ENCODE peak calls at places on chromosomes 12 and 14, in four cellular contexts. U, F, Z and T are unnamed samples.
A peak's percentile ranks its signal among the peaks of the same experiment; 100 is the strongest.

GRCh38 chr12:100391856-100392255 is 35.0 kb downstream of the SLC17A8 start:
- DNase-seq in F (no peak), Z (no peak), U (peak; percentile 18), T (no peak)

GRCh38 chr12:63843613-63844390 is 698 bp upstream of the SRGAP1 start:
- DNase-seq in F (peak; percentile 86), U (peak; percentile 87), Z (peak; percentile 28), T (peak; percentile 91)

GRCh38 chr12:51326762-51327439 is 2.9 kb upstream of the BIN2 start:
- DNase-seq in U (no peak), F (peak; percentile 55), Z (peak; percentile 77), T (no peak)

GRCh38 chr12:75550401-75550851 is 39.0 kb upstream of the KRR1 start:
- DNase-seq in Z (no peak), U (no peak), F (no peak), T (no peak)

GRCh38 chr12:93990832-93991748 is 157.3 kb upstream of the PLXNC1 start:
- DNase-seq in F (peak; percentile 18), Z (no peak), U (peak; percentile 45), T (peak; percentile 60)

GRCh38 chr12:117749431-117749830 is 219.4 kb downstream of the KSR2 start:
- DNase-seq in F (no peak), U (no peak), Z (no peak), T (no peak)

GRCh38 chr12:61521258-61521657 is 738.9 kb upstream of the USP15 start:
- DNase-seq in F (no peak), U (no peak), Z (no peak), T (no peak)

GRCh38 chr12:72273851-72274284 is 1.7 kb downstream of the TRHDE start:
- DNase-seq in Z (no peak), U (no peak), F (no peak), T (peak; percentile 54)

GRCh38 chr12:56998981-56999380 is 7.4 kb downstream of the ZBTB39 start:
- DNase-seq in U (no peak), Z (peak; percentile 69), F (peak; percentile 2), T (no peak)

GRCh38 chr12:63353559-63353958 is 202.6 kb upstream of the AVPR1A start:
- DNase-seq in U (no peak), Z (no peak), F (no peak), T (no peak)

GRCh38 chr12:59689776-59690175 is 93.9 kb downstream of the SLC16A7 start:
- DNase-seq in Z (no peak), F (no peak), U (no peak), T (no peak)

GRCh38 chr12:63420206-63420644 is 248.1 kb downstream of the DPY19L2 start:
- DNase-seq in Z (peak; percentile 24), F (peak; percentile 65), U (peak; percentile 36), T (peak; percentile 82)

GRCh38 chr14:54798465-54799124 is 104.0 kb downstream of the GCH1 start:
- DNase-seq in Z (no peak), F (no peak), U (no peak), T (no peak)

GRCh38 chr14:22471545-22472121 is 117.4 kb downstream of the DAD1 start:
- DNase-seq in Z (no peak), U (peak; percentile 55), F (peak; percentile 63), T (peak; percentile 76)

GRCh38 chr12:59820594-59821011 is 224.8 kb downstream of the SLC16A7 start:
- DNase-seq in Z (no peak), U (no peak), F (no peak), T (no peak)

GRCh38 chr14:23321572-23322547 is 603 bp downstream of the PABPN1 start:
- DNase-seq in U (peak; percentile 71), Z (no peak), F (peak; percentile 78), T (peak; percentile 63)

GRCh38 chr12:50314629-50315312 is 31.5 kb upstream of the LIMA1 start:
- DNase-seq in U (peak; percentile 46), Z (no peak), F (peak; percentile 47), T (no peak)

GRCh38 chr14:100109594-100109955 is 44.4 kb downstream of the EVL start:
- DNase-seq in F (no peak), Z (no peak), U (no peak), T (no peak)

GRCh38 chr14:77264466-77265186 is 6.4 kb downstream of the NGB start:
- DNase-seq in U (no peak), F (no peak), Z (no peak), T (no peak)

GRCh38 chr14:53840444-53840843 is 116.2 kb downstream of the BMP4 start:
- DNase-seq in U (peak; percentile 35), Z (no peak), F (no peak), T (no peak)

GRCh38 chr12:113187588-113187987 is 2.1 kb downstream of the RITA1 start:
- DNase-seq in Z (no peak), U (no peak), F (no peak), T (no peak)

GRCh38 chr14:73752297-73752992 is 38.3 kb upstream of the PNMA1 start:
- DNase-seq in F (no peak), Z (no peak), U (no peak), T (no peak)

GRCh38 chr14:67645414-67645813 is 25.7 kb downstream of the ARG2 start:
- DNase-seq in F (no peak), Z (no peak), U (no peak), T (no peak)

GRCh38 chr12:89353188-89353822 is 1.0 kb upstream of the DUSP6 start:
- DNase-seq in Z (no peak), U (peak; percentile 89), F (no peak), T (no peak)

GRCh38 chr12:45214739-45215418 is 1.0 kb upstream of the ANO6 start:
- DNase-seq in U (no peak), Z (no peak), F (no peak), T (no peak)

GRCh38 chr12:1509703-1510395 is 84.5 kb downstream of the FBXL14 start:
- DNase-seq in F (no peak), U (no peak), Z (no peak), T (peak; percentile 39)

GRCh38 chr14:30656190-30656632 is 34.1 kb downstream of the SCFD1 start:
- DNase-seq in U (peak; percentile 68), Z (peak; percentile 4), F (peak; percentile 14), T (peak; percentile 66)

GRCh38 chr12:6201199-6201608 is 1.0 kb downstream of the CD9 start:
- DNase-seq in U (no peak), Z (no peak), F (no peak), T (no peak)

GRCh38 chr14:103541494-103541943 is 12.5 kb downstream of the TRMT61A start:
- DNase-seq in U (no peak), Z (no peak), F (no peak), T (no peak)

GRCh38 chr14:100072783-100073346 is 7.6 kb downstream of the EVL start:
- DNase-seq in U (no peak), Z (no peak), F (peak; percentile 30), T (no peak)

GRCh38 chr12:17369556-17369955 is 720.4 kb downstream of the RERGL start:
- DNase-seq in Z (no peak), U (no peak), F (no peak), T (no peak)

GRCh38 chr12:120961604-120962486 is 16.5 kb upstream of the HNF1A start:
- DNase-seq in F (no peak), Z (no peak), U (no peak), T (no peak)

DNA sequence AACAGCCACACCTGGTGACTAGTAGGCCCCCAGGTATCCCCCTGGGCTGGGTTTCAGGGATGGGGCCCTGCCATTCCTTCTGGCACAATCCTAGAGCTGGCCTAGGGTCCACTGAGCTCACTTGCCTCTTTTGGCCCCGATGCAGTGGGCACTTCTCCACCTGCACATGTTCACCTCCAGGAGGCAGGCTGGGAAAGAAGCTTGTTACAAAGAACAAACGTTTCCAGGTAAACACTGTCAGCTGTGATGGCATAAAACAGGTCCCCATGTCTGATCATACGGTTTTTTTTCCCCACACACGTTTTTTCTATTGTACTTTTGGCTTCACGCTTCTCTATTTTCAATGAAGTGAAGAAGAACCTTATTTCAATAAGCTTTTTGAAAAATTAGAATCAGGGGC is 15.8 kb upstream of the HVCN1 start:
- DNase-seq in Z (no peak), U (peak; percentile 68), F (no peak), T (no peak)
- TF ChIP-seq SRF in Z (no peak), U (no peak), F (no peak), T (no peak)

GRCh38 chr12:110503432-110503831 is 1.3 kb downstream of the RAD9B start:
- DNase-seq in F (no peak), U (no peak), Z (no peak), T (no peak)

GRCh38 chr12:110501722-110502448 is at the start of the genes RAD9B and VPS29:
- DNase-seq in Z (peak; percentile 97), F (peak; percentile 94), U (peak; percentile 94), T (peak; percentile 99)

GRCh38 chr12:110502449-110502738 is 263 bp downstream of the RAD9B start:
- DNase-seq in F (no peak), Z (no peak), U (no peak), T (no peak)

GRCh38 chr12:110498984-110499706 is 2.8 kb downstream of the VPS29 start:
- DNase-seq in U (peak; percentile 10), Z (no peak), F (no peak), T (no peak)

DNA sequence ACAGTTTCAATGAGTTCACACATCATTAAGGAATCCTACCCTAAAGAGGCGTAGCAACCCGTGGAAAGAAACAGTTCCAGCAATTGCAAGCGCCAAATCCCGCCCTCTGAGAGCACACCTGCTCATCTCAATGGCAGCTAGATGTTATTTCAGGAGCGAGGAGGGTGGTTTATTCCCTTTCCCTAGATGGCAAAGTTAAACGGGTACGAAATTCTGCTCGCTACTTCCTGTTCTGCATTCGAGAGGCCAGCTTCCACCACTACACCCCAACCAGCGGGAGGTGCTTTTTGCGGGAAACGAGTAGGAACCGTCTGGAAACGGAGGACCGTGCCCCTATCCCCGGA is 561 bp downstream of the VPS29 start:
- DNase-seq in U (peak; percentile 38), Z (no peak), F (no peak), T (no peak)
- TF ChIP-seq RFX5 in U (no peak), Z (no peak), F (no peak), T (no peak)

DNA sequence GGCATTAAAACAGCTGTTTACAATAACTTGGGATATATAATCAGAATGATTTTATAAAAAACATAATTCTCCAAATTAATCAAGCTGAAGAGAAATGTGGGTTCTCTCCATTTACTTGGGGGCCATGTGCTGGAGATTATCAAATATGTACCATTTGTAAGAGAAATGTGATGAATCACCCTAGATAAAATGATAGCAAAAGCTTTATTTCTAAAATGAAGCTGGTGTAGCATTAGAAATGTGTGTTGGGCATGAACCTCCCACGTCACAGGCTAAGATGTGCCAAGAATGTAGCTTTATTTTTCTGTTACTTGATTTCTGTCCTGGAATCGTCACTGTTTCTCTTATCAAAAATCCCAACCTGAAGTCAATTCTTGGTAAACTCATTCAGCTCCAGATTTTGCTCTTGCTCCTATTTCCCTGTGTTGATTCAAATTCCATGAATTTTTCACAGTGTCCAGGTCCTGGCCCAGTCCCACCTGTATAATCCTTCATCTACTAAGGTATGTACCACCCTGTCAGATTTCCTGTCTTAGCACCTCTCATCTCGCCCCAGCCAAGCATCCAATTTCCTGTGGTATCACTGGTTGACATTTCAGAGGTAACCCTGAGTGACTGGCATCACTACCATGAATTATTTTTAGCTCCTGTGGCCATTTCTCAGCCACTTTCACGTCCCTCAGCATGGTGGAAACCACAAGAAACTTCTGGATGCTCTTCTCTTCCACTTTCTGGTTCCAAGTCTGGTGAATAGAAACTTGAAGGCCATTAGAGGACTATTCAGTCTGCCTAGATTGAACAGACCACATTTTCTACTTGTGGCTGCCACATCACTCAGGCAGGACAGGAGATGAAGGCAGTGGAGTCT is 103.6 kb upstream of the FLRT2 start:
- DNase-seq in U (no peak), Z (no peak), F (no peak), T (no peak)
- TF ChIP-seq SRF in U (no peak), Z (no peak), F (no peak), T (no peak)

GRCh38 chr12:91841786-91842185 is 303.9 kb downstream of the BTG1 start:
- DNase-seq in Z (no peak), F (no peak), U (no peak), T (no peak)
- TF ChIP-seq RFX5 in Z (no peak), F (no peak), U (no peak), T (no peak)

GRCh38 chr14:26887842-26888241 is 290.0 kb upstream of the NOVA1 start:
- DNase-seq in Z (no peak), F (no peak), U (no peak), T (no peak)
- TF ChIP-seq SRF in Z (no peak), F (no peak), U (no peak), T (no peak)